ENCODE peak calls at places on chromosomes 16 and 17, in eight cellular contexts. M, I, O, U, V, Z, F and A are unnamed samples.

GRCh38 chr16:22638393-22639206 is 127.9 kb downstream of the NPIPB5 start:
- DNase-seq in M (no peak), I (no peak), O (no peak), U (no peak), V (no peak), Z (no peak), F (peak; percentile 96), A (no peak)

GRCh38 chr16:69823831-69824563 is 61.9 kb downstream of the WWP2 start:
- DNase-seq in M (no peak), I (peak; percentile 24), O (peak; percentile 57), U (no peak), V (peak; percentile 25), Z (peak; percentile 59), F (peak; percentile 18), A (no peak)

GRCh38 chr17:1853698-1854097 is 23.9 kb downstream of the RPA1 start:
- DNase-seq in M (no peak), I (no peak), O (no peak), U (no peak), V (no peak), Z (no peak), F (no peak), A (no peak)

GRCh38 chr16:1832831-1833454 is 5.9 kb downstream of the FAHD1 start:
- DNase-seq in M (no peak), I (no peak), O (no peak), U (no peak), V (no peak), Z (no peak), F (no peak), A (no peak)

GRCh38 chr17:66873962-66874361 is 39.0 kb downstream of the CACNG5 start:
- DNase-seq in M (no peak), I (no peak), O (no peak), U (no peak), V (no peak), Z (no peak), F (no peak), A (no peak)

GRCh38 chr17:62653002-62653830 is 25.7 kb downstream of the MRC2 start:
- DNase-seq in M (peak; percentile 64), I (peak; percentile 76), O (peak; percentile 77), U (peak; percentile 45), V (peak; percentile 51), Z (peak; percentile 75), F (peak; percentile 76), A (peak; percentile 52)

GRCh38 chr16:2827831-2828520 is 2.1 kb upstream of the ZG16B start:
- DNase-seq in M (no peak), I (no peak), O (no peak), U (peak; percentile 17), V (no peak), Z (no peak), F (no peak), A (no peak)

GRCh38 chr16:4339909-4340308 is 11.2 kb downstream of the PAM16 start:
- DNase-seq in M (no peak), I (peak; percentile 67), O (peak; percentile 54), U (peak; percentile 23), V (no peak), Z (peak; percentile 70), F (no peak), A (no peak)

GRCh38 chr16:87326151-87326571 is 9.0 kb upstream of the C16orf95 start:
- DNase-seq in M (no peak), I (no peak), O (no peak), U (no peak), V (no peak), Z (no peak), F (peak; percentile 32), A (no peak)

DNA sequence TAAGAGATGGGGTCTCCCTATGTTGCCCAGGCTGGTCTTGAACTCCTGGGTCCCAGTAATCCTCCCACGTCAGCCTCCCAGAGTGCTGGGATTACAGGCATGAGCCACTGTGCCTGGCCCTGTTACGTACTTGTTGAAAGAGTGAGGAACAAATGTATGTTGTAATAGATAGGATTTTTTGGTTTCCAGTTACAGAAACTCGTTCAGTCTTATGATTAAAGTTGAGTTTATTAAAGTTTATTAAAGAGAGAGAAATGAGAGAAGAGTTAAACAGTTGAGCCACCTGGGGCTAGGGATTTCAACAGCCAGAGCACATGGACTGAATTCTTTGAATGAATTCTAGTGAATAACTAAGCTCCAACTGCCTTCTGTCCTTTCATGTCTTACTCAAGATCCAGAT is 3.7 kb downstream of the TADA2A start:
- DNase-seq in M (no peak), I (no peak), O (no peak), U (no peak), V (no peak), Z (no peak), F (no peak), A (no peak)
- TF ChIP-seq CTCF in M (no peak), I (no peak), O (no peak), U (no peak), V (no peak), Z (no peak), F (no peak), A (no peak)

GRCh38 chr17:30165960-30166359 is 49.3 kb downstream of the NSRP1 start:
- DNase-seq in M (no peak), I (no peak), O (no peak), U (no peak), V (no peak), Z (no peak), F (no peak), A (no peak)
- TF ChIP-seq CTCF in M (no peak), I (no peak), O (no peak), U (no peak), V (no peak), Z (no peak), F (no peak), A (no peak)

GRCh38 chr17:70437656-70438055 is 268.3 kb downstream of the KCNJ2 start:
- DNase-seq in M (no peak), I (no peak), O (no peak), U (no peak), V (no peak), Z (no peak), F (no peak), A (no peak)

DNA sequence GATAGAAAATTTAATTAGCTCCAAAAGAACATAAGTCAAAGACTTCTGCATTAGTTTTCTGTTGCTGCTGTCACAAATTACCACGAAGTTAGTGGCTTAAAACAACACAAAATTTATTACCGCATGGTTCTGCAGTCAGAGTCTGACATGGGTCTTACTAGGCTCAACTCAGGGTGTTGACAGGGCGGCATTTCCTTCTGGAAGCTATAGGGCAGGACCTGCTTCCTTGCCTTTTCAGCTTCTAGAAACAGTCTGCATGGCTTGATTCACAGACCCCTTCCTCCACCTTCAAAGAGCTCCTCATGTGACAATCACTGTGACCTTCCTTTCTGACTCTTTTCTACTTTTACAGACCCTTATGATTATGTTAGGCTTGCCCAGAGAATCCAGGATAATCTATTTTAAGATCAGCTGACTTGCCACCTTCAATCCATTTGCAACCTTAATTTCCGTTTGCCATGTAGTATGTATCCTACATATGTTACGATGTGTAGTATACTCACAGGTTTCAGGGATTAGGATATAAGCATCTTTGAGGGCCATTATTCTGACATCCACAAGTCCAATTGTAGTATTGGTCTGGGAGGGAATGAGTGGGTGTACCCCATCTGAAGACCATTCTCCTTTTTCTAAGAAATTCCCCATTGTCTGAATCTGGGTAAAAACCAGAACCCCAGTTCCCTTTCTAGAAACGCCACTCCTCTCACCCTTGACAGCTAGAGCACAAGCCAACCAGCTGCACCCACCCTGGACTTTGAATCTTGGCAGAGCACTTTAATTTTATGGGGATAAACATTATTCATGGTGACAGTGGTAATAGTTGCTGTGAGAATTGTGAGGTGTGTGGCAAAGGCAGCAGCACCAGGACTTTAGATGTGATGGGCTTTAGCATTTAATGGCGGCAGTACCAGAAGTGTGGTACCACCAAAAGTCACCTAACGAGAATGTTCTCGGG is 265.5 kb downstream of the KCNJ2 start:
- DNase-seq in M (no peak), I (no peak), O (no peak), U (peak; percentile 79), V (no peak), Z (no peak), F (no peak), A (no peak)
- TF ChIP-seq CTCF in M (no peak), I (no peak), O (no peak), U (no peak), V (no peak), Z (no peak), F (no peak), A (no peak)

GRCh38 chr17:44213403-44214229 is 5.9 kb downstream of the UBTF start:
- DNase-seq in M (no peak), I (no peak), O (no peak), U (no peak), V (no peak), Z (no peak), F (no peak), A (no peak)

GRCh38 chr17:44216173-44216572 is 3.3 kb downstream of the UBTF start:
- DNase-seq in M (no peak), I (no peak), O (no peak), U (no peak), V (peak; percentile 49), Z (no peak), F (no peak), A (no peak)

GRCh38 chr17:44214896-44215295 is 4.6 kb downstream of the UBTF start:
- DNase-seq in M (no peak), I (no peak), O (no peak), U (no peak), V (no peak), Z (no peak), F (no peak), A (no peak)

GRCh38 chr17:44212507-44213402 is 6.7 kb downstream of the UBTF start:
- DNase-seq in M (no peak), I (no peak), O (no peak), U (no peak), V (no peak), Z (no peak), F (no peak), A (no peak)

GRCh38 chr17:44214230-44214494 is 5.3 kb downstream of the UBTF start:
- DNase-seq in M (no peak), I (no peak), O (no peak), U (no peak), V (no peak), Z (no peak), F (no peak), A (no peak)
- TF ChIP-seq CTCF in M (no peak), I (no peak), O (no peak), U (no peak), V (no peak), Z (no peak), F (no peak), A (no peak)

GRCh38 chr17:81929253-81930141 is 2.0 kb upstream of the MAFG start:
- DNase-seq in M (no peak), I (no peak), O (no peak), U (no peak), V (no peak), Z (no peak), F (no peak), A (no peak)

GRCh38 chr17:81927145-81927652 is 336 bp downstream of the MAFG start:
- DNase-seq in M (no peak), I (no peak), O (peak; percentile 29), U (peak; percentile 29), V (no peak), Z (no peak), F (no peak), A (no peak)

GRCh38 chr17:81926451-81927144 is 937 bp downstream of the MAFG start:
- DNase-seq in M (peak; percentile 51), I (peak; percentile 90), O (peak; percentile 81), U (peak; percentile 82), V (peak; percentile 71), Z (peak; percentile 78), F (peak; percentile 78), A (peak; percentile 60)

GRCh38 chr17:81928497-81929252 is 1.1 kb upstream of the MAFG start:
- DNase-seq in M (no peak), I (no peak), O (peak; percentile 14), U (no peak), V (no peak), Z (no peak), F (no peak), A (no peak)

GRCh38 chr17:81927653-81928496 is at the start of gene MAFG:
- DNase-seq in M (peak; percentile 87), I (peak; percentile 92), O (peak; percentile 92), U (peak; percentile 98), V (peak; percentile 93), Z (peak; percentile 93), F (peak; percentile 88), A (peak; percentile 87)
- TF ChIP-seq CTCF in M (peak; percentile 47), I (no peak), O (peak; percentile 34), U (peak; percentile 43), V (no peak), Z (peak; percentile 16), F (peak; percentile 2), A (no peak)